ENCODE peak calls at places on chromosomes 11 and 22, in four cellular contexts. One of them, this sample, is unnamed.

GRCh38 chr22:20424937-20425587 is 12.6 kb downstream of the SCARF2 start:
- DNase-seq in NCI-H1105: no peak
- DNase-seq in kidney epithelial cell: no peak
- DNase-seq in stimulated activated CD8-positive, alpha-beta memory T cell treated with anti-CD3 and anti-CD28 coated beads, Interleukin-15, amount 100 ng/mL, for 4 hours: no peak
- DNase-seq in this sample: no peak

GRCh38 chr11:101862410-101863233 is 52.2 kb upstream of the CEP126 start:
- DNase-seq in NCI-H1105: no peak
- DNase-seq in kidney epithelial cell: no peak
- DNase-seq in stimulated activated CD8-positive, alpha-beta memory T cell treated with anti-CD3 and anti-CD28 coated beads, Interleukin-15, amount 100 ng/mL, for 4 hours: no peak
- DNase-seq in this sample: no peak

GRCh38 chr11:36282926-36283325 is 6.3 kb downstream of the COMMD9 start:
- DNase-seq in stimulated activated CD8-positive, alpha-beta memory T cell treated with anti-CD3 and anti-CD28 coated beads, Interleukin-15, amount 100 ng/mL, for 4 hours: no peak
- DNase-seq in NCI-H1105: no peak
- DNase-seq in kidney epithelial cell: no peak
- DNase-seq in this sample: no peak

GRCh38 chr11:112380464-112380863 is 119.8 kb upstream of the PLET1 start:
- DNase-seq in kidney epithelial cell: no peak
- DNase-seq in NCI-H1105: no peak
- DNase-seq in stimulated activated CD8-positive, alpha-beta memory T cell treated with anti-CD3 and anti-CD28 coated beads, Interleukin-15, amount 100 ng/mL, for 4 hours: no peak
- DNase-seq in this sample: no peak

GRCh38 chr22:45683680-45684079 is 12.0 kb downstream of the ATXN10 start:
- DNase-seq in NCI-H1105: no peak
- DNase-seq in kidney epithelial cell: no peak
- DNase-seq in stimulated activated CD8-positive, alpha-beta memory T cell treated with anti-CD3 and anti-CD28 coated beads, Interleukin-15, amount 100 ng/mL, for 4 hours: no peak
- DNase-seq in this sample: no peak

GRCh38 chr22:25027959-25028840 is 75.7 kb downstream of the KIAA1671 start:
- DNase-seq in NCI-H1105: no peak
- DNase-seq in stimulated activated CD8-positive, alpha-beta memory T cell treated with anti-CD3 and anti-CD28 coated beads, Interleukin-15, amount 100 ng/mL, for 4 hours: no peak
- DNase-seq in kidney epithelial cell: no peak
- DNase-seq in this sample: no peak

GRCh38 chr11:106971864-106972263 is 46.4 kb downstream of the GUCY1A2 start:
- DNase-seq in NCI-H1105: no peak
- DNase-seq in kidney epithelial cell: no peak
- DNase-seq in stimulated activated CD8-positive, alpha-beta memory T cell treated with anti-CD3 and anti-CD28 coated beads, Interleukin-15, amount 100 ng/mL, for 4 hours: no peak
- DNase-seq in this sample: no peak

GRCh38 chr11:85718991-85719807 is 33.2 kb upstream of the CCDC89 start:
- DNase-seq in NCI-H1105: no peak
- DNase-seq in kidney epithelial cell: peak
- DNase-seq in stimulated activated CD8-positive, alpha-beta memory T cell treated with anti-CD3 and anti-CD28 coated beads, Interleukin-15, amount 100 ng/mL, for 4 hours: no peak
- DNase-seq in this sample: peak

GRCh38 chr11:746289-747175 is 732 bp upstream of the TALDO1 start:
- DNase-seq in stimulated activated CD8-positive, alpha-beta memory T cell treated with anti-CD3 and anti-CD28 coated beads, Interleukin-15, amount 100 ng/mL, for 4 hours: no peak
- DNase-seq in NCI-H1105: peak
- DNase-seq in kidney epithelial cell: no peak
- DNase-seq in this sample: no peak

GRCh38 chr11:117328414-117329010 is 858 bp downstream of the CEP164 start:
- DNase-seq in NCI-H1105: peak
- DNase-seq in kidney epithelial cell: no peak
- DNase-seq in stimulated activated CD8-positive, alpha-beta memory T cell treated with anti-CD3 and anti-CD28 coated beads, Interleukin-15, amount 100 ng/mL, for 4 hours: no peak
- DNase-seq in this sample: peak

GRCh38 chr11:87972133-87972532 is 203.1 kb downstream of the RAB38 start:
- DNase-seq in NCI-H1105: no peak
- DNase-seq in kidney epithelial cell: no peak
- DNase-seq in stimulated activated CD8-positive, alpha-beta memory T cell treated with anti-CD3 and anti-CD28 coated beads, Interleukin-15, amount 100 ng/mL, for 4 hours: no peak
- DNase-seq in this sample: no peak

GRCh38 chr11:66727883-66728759 is 895 bp downstream of the SPTBN2 start:
- DNase-seq in stimulated activated CD8-positive, alpha-beta memory T cell treated with anti-CD3 and anti-CD28 coated beads, Interleukin-15, amount 100 ng/mL, for 4 hours: no peak
- DNase-seq in NCI-H1105: peak
- DNase-seq in kidney epithelial cell: no peak
- DNase-seq in this sample: no peak

GRCh38 chr22:42077486-42078125 is 1.9 kb upstream of the SMDT1 start:
- DNase-seq in NCI-H1105: no peak
- DNase-seq in stimulated activated CD8-positive, alpha-beta memory T cell treated with anti-CD3 and anti-CD28 coated beads, Interleukin-15, amount 100 ng/mL, for 4 hours: no peak
- DNase-seq in kidney epithelial cell: no peak
- DNase-seq in this sample: no peak

GRCh38 chr22:31160328-31160978 is 471 bp downstream of the RNF185 start:
- DNase-seq in stimulated activated CD8-positive, alpha-beta memory T cell treated with anti-CD3 and anti-CD28 coated beads, Interleukin-15, amount 100 ng/mL, for 4 hours: no peak
- DNase-seq in NCI-H1105: no peak
- DNase-seq in kidney epithelial cell: no peak
- DNase-seq in this sample: no peak

GRCh38 chr11:72758690-72759389 is 6.6 kb upstream of the ARAP1 start:
- DNase-seq in NCI-H1105: peak
- DNase-seq in stimulated activated CD8-positive, alpha-beta memory T cell treated with anti-CD3 and anti-CD28 coated beads, Interleukin-15, amount 100 ng/mL, for 4 hours: no peak
- DNase-seq in kidney epithelial cell: no peak
- DNase-seq in this sample: peak